ENCODE peak calls at places on chromosome 22, in four cellular contexts. K is heart right ventricle, Q is spleen, P is brain microvascular endothelial cell. C is an unnamed sample.

GRCh38 chr22:46828323-46829139 is 66.1 kb downstream of the TBC1D22A start:
- DNase-seq in P (no peak), K (no peak), Q (no peak), C (no peak)

GRCh38 chr22:41285441-41285819 is 557 bp downstream of the RANGAP1 start:
- DNase-seq in P (peak; percentile 92), K (peak; percentile 48), Q (peak; percentile 88), C (no peak)

GRCh38 chr22:20015187-20015625 is 1.4 kb downstream of the ARVCF start:
- DNase-seq in Q (peak; percentile 62), K (no peak), P (no peak), C (no peak)

GRCh38 chr22:48228468-48228867 is 1466.0 kb downstream of the TBC1D22A start:
- DNase-seq in K (no peak), P (no peak), Q (peak; percentile 24), C (no peak)

GRCh38 chr22:49619301-49619700 is 208.4 kb downstream of the BRD1 start:
- DNase-seq in Q (peak; percentile 71), K (peak; percentile 8), P (no peak), C (no peak)

GRCh38 chr22:31230871-31231621 is 18.9 kb downstream of the LIMK2 start:
- DNase-seq in K (no peak), P (peak; percentile 54), Q (no peak), C (no peak)

GRCh38 chr22:44155115-44155514 is 25.6 kb upstream of the PARVG start:
- DNase-seq in Q (no peak), P (no peak), K (no peak), C (no peak)

GRCh38 chr22:37018815-37019308 is 385 bp downstream of the TST start:
- DNase-seq in K (peak; percentile 78), P (peak; percentile 19), Q (peak; percentile 81), C (no peak)

DNA sequence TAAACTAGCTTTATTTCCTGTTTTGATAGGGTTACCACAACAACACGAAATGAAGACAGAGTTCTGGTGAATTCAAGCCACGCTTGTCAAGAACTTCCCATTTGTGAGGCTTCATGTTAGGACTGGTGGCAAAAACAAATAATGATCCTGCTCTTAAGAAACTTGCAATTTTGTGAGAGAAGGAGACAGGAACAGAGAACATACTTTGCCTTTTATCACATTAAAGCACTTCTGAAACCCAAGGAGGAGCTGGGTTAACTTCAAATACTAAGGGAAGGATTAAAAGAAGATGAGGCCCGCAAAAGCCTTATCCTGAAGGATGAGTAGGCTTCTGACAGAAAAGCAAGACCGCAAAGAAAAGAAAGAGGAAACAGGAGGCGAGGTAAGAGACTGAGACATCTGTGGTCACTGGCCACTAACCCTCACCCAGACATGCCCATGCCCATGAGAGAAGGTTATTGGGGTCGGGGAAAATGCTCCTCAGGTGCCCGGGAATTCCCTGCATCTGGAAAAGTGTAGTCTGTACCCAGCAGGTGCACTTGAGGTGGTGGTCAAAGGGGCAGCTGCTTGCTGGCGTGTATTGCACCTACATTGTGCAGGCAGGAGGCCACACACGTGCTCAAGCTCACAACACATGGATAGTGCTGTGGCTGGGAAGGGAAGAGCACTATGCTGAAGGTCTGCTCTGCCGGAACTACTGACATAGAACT is 50.5 kb downstream of the MAPK1 start:
- DNase-seq in P (peak; percentile 80), Q (no peak), K (no peak), C (peak; percentile 61)
- H3K4me3 ChIP-seq in P (no peak overlapping the region), Q (peak overlapping the region; percentile 58), K (peak overlapping the region; percentile 8), C (no peak overlapping the region)

GRCh38 chr22:17929909-17930308 is 94.5 kb downstream of the MICAL3 start:
- DNase-seq in Q (no peak), P (no peak), K (no peak), C (no peak)
- TF ChIP-seq CTCF in Q (no peak), P (no peak), K (no peak), C (no peak)

GRCh38 chr22:18077639-18078328 is at the start of gene PEX26:
- DNase-seq in K (peak; percentile 91), P (peak; percentile 93), Q (peak; percentile 98), C (peak; percentile 92)
- H3K4me3 ChIP-seq in K (peak within 1 kb of the TSS; percentile 90), P (peak within 1 kb of the TSS; percentile 99), Q (peak within 1 kb of the TSS; percentile 98), C (peak within 1 kb of the TSS; percentile 95)

GRCh38 chr22:26672590-26673468 is 15.4 kb downstream of the MIAT start:
- DNase-seq in K (peak; percentile 88), P (peak; percentile 88), Q (peak; percentile 97), C (peak; percentile 98)
- TF ChIP-seq CTCF in K (peak; percentile 69), P (peak; percentile 68), Q (peak; percentile 57), C (peak; percentile 45)

GRCh38 chr22:39318507-39319283 is 728 bp downstream of the RPL3 start:
- DNase-seq in P (peak; percentile 33), Q (no peak), K (no peak), C (no peak)

GRCh38 chr22:39317084-39317755 is 2.2 kb downstream of the RPL3 start:
- DNase-seq in K (no peak), Q (no peak), P (no peak), C (no peak)

GRCh38 chr22:39317756-39318506 is 1.5 kb downstream of the RPL3 start:
- DNase-seq in Q (no peak), P (peak; percentile 27), K (no peak), C (no peak)

GRCh38 chr22:39315389-39315788 is 4.0 kb downstream of the RPL3 start:
- DNase-seq in K (no peak), Q (no peak), P (no peak), C (no peak)

GRCh38 chr22:39316440-39317083 is 2.9 kb downstream of the RPL3 start:
- DNase-seq in Q (peak; percentile 87), P (peak; percentile 79), K (peak; percentile 62), C (no peak)
- H3K4me3 ChIP-seq in Q (peak overlapping the region; percentile 87), P (peak overlapping the region; percentile 93), K (peak overlapping the region; percentile 24), C (peak overlapping the region; percentile 76)